ENCODE peak calls at places on chromosomes 6 and 20, in seven cellular contexts. D, J, W, V, N, O and T are unnamed samples.
A peak's percentile ranks its signal among the peaks of the same experiment; 100 is the strongest.

GRCh38 chr6:37269105-37269504 is 11.2 kb upstream of the TMEM217 start:
- DNase-seq in V (no peak), N (no peak), D (no peak), W (no peak), J (no peak), O (no peak), T (no peak)

GRCh38 chr6:34615574-34616229 is 59.6 kb upstream of the SPDEF start:
- DNase-seq in W (no peak), D (no peak), J (no peak), O (no peak), N (no peak), V (no peak), T (no peak)

GRCh38 chr6:31308050-31308844 is 36.4 kb upstream of the HLA-C start:
- DNase-seq in V (no peak), N (no peak), D (no peak), J (no peak), W (no peak), O (no peak), T (no peak)

GRCh38 chr6:4805553-4806307 is 29.5 kb downstream of the CDYL start:
- DNase-seq in W (no peak), J (peak; percentile 12), V (no peak), N (peak; percentile 53), D (peak; percentile 92), O (no peak), T (peak; percentile 15)

GRCh38 chr20:4038047-4038459 is 22.7 kb upstream of the RNF24 start:
- DNase-seq in N (no peak), O (peak; percentile 26), W (no peak), J (no peak), D (no peak), V (no peak), T (no peak)

GRCh38 chr6:3315841-3316240 is 57.1 kb downstream of the PSMG4 start:
- DNase-seq in W (no peak), V (no peak), N (no peak), D (no peak), J (no peak), O (no peak), T (no peak)

GRCh38 chr20:48716086-48716485 is 111.7 kb downstream of the PREX1 start:
- DNase-seq in V (no peak), O (peak; percentile 56), N (no peak), D (no peak), W (no peak), J (no peak), T (no peak)

GRCh38 chr6:16181429-16182359 is 52.8 kb downstream of the MYLIP start:
- DNase-seq in O (no peak), J (no peak), V (no peak), D (no peak), W (peak; percentile 37), N (no peak), T (no peak)

GRCh38 chr6:16564430-16564829 is 196.8 kb downstream of the ATXN1 start:
- DNase-seq in V (no peak), O (no peak), W (no peak), D (no peak), J (no peak), N (no peak), T (no peak)

GRCh38 chr6:150334790-150335783 is 33.7 kb upstream of the IYD start:
- DNase-seq in V (peak; percentile 63), J (peak; percentile 21), N (peak; percentile 29), O (no peak), W (no peak), D (peak; percentile 50), T (peak; percentile 66)